ENCODE peak calls at places on chromosome 21, in four cellular contexts. One of them, this sample, is unnamed.

GRCh38 chr21:42466700-42467612 is 29.1 kb downstream of the RSPH1 start:
- DNase-seq in left lung: no peak
- DNase-seq in naive thymus-derived CD4-positive, alpha-beta T cell: no peak
- DNase-seq in right atrium auricular region: no peak
- DNase-seq in this sample: no peak

GRCh38 chr21:43361493-43362296 is 65.2 kb downstream of the SIK1 start:
- DNase-seq in left lung: peak; percentile 64
- DNase-seq in naive thymus-derived CD4-positive, alpha-beta T cell: peak; percentile 78
- DNase-seq in right atrium auricular region: peak; percentile 85
- DNase-seq in this sample: no peak

GRCh38 chr21:27555996-27556395 is 589.1 kb upstream of the ADAMTS5 start:
- DNase-seq in left lung: no peak
- DNase-seq in naive thymus-derived CD4-positive, alpha-beta T cell: no peak
- DNase-seq in right atrium auricular region: no peak
- DNase-seq in this sample: no peak

GRCh38 chr21:15604424-15604823 is 125.4 kb upstream of the USP25 start:
- DNase-seq in left lung: no peak
- DNase-seq in naive thymus-derived CD4-positive, alpha-beta T cell: no peak
- DNase-seq in right atrium auricular region: no peak
- DNase-seq in this sample: no peak

GRCh38 chr21:28936721-28937120 is 56.0 kb downstream of the LTN1 start:
- DNase-seq in left lung: no peak
- DNase-seq in naive thymus-derived CD4-positive, alpha-beta T cell: no peak
- DNase-seq in right atrium auricular region: no peak
- DNase-seq in this sample: no peak

GRCh38 chr21:46562964-46563607 is 41.8 kb downstream of the S100B start:
- DNase-seq in left lung: no peak
- DNase-seq in naive thymus-derived CD4-positive, alpha-beta T cell: no peak
- DNase-seq in right atrium auricular region: no peak
- DNase-seq in this sample: no peak

GRCh38 chr21:37916795-37917142 is 512 bp upstream of the KCNJ6 start:
- DNase-seq in left lung: peak; percentile 68
- DNase-seq in naive thymus-derived CD4-positive, alpha-beta T cell: no peak
- DNase-seq in right atrium auricular region: no peak
- DNase-seq in this sample: no peak

GRCh38 chr21:37732927-37733326 is 183.3 kb downstream of the KCNJ6 start:
- DNase-seq in left lung: no peak
- DNase-seq in naive thymus-derived CD4-positive, alpha-beta T cell: no peak
- DNase-seq in right atrium auricular region: no peak
- DNase-seq in this sample: no peak

GRCh38 chr21:26106562-26106961 is 64.0 kb downstream of the APP start:
- DNase-seq in left lung: no peak
- DNase-seq in naive thymus-derived CD4-positive, alpha-beta T cell: no peak
- DNase-seq in right atrium auricular region: no peak
- DNase-seq in this sample: no peak

GRCh38 chr21:35699360-35699759 is 361.0 kb downstream of the SETD4 start:
- DNase-seq in left lung: no peak
- DNase-seq in naive thymus-derived CD4-positive, alpha-beta T cell: no peak
- DNase-seq in right atrium auricular region: no peak
- DNase-seq in this sample: no peak

GRCh38 chr21:20169812-20170576 is 828.2 kb upstream of the NCAM2 start:
- DNase-seq in left lung: no peak
- DNase-seq in naive thymus-derived CD4-positive, alpha-beta T cell: no peak
- DNase-seq in right atrium auricular region: no peak
- DNase-seq in this sample: no peak

GRCh38 chr21:41875086-41875485 is 4.1 kb downstream of the PRDM15 start:
- DNase-seq in left lung: no peak
- DNase-seq in naive thymus-derived CD4-positive, alpha-beta T cell: no peak
- DNase-seq in right atrium auricular region: no peak
- DNase-seq in this sample: no peak

GRCh38 chr21:42531771-42532170 is 18.1 kb downstream of the SLC37A1 start:
- DNase-seq in left lung: no peak
- DNase-seq in naive thymus-derived CD4-positive, alpha-beta T cell: no peak
- DNase-seq in right atrium auricular region: no peak
- DNase-seq in this sample: no peak

GRCh38 chr21:32322676-32323075 is 24.0 kb downstream of the MRAP start:
- DNase-seq in left lung: no peak
- DNase-seq in naive thymus-derived CD4-positive, alpha-beta T cell: no peak
- DNase-seq in right atrium auricular region: no peak
- DNase-seq in this sample: no peak

GRCh38 chr21:34912022-34912933 is 136.8 kb downstream of the RUNX1 start:
- DNase-seq in left lung: no peak
- DNase-seq in naive thymus-derived CD4-positive, alpha-beta T cell: no peak
- DNase-seq in right atrium auricular region: no peak
- DNase-seq in this sample: no peak

GRCh38 chr21:16455978-16456377 is 726.2 kb downstream of the USP25 start:
- DNase-seq in left lung: no peak
- DNase-seq in naive thymus-derived CD4-positive, alpha-beta T cell: no peak
- DNase-seq in right atrium auricular region: no peak
- DNase-seq in this sample: no peak

GRCh38 chr21:37899141-37899540 is 17.1 kb downstream of the KCNJ6 start:
- DNase-seq in left lung: no peak
- DNase-seq in naive thymus-derived CD4-positive, alpha-beta T cell: no peak
- DNase-seq in right atrium auricular region: no peak
- DNase-seq in this sample: no peak

GRCh38 chr21:38837806-38838461 is 32.2 kb downstream of the ETS2 start:
- DNase-seq in left lung: no peak
- DNase-seq in naive thymus-derived CD4-positive, alpha-beta T cell: no peak
- DNase-seq in right atrium auricular region: no peak
- DNase-seq in this sample: no peak

GRCh38 chr21:40404319-40404906 is 442.5 kb downstream of the DSCAM start:
- DNase-seq in left lung: no peak
- DNase-seq in naive thymus-derived CD4-positive, alpha-beta T cell: no peak
- DNase-seq in right atrium auricular region: no peak
- DNase-seq in this sample: no peak
- H3K9me3 ChIP-seq in left lung: no peaks in the 10 kb centered on the region
- H3K9me3 ChIP-seq in naive thymus-derived CD4-positive, alpha-beta T cell: no peaks in the 10 kb centered on the region
- H3K9me3 ChIP-seq in right atrium auricular region: no peaks in the 10 kb centered on the region
- H3K9me3 ChIP-seq in this sample: peaks cover 5% of the 10 kb centered on the region

GRCh38 chr21:45304161-45304830 is 16.6 kb upstream of the POFUT2 start:
- DNase-seq in left lung: no peak
- DNase-seq in naive thymus-derived CD4-positive, alpha-beta T cell: no peak
- DNase-seq in right atrium auricular region: no peak
- DNase-seq in this sample: no peak

GRCh38 chr21:45304945-45305344 is 17.2 kb upstream of the POFUT2 start:
- DNase-seq in left lung: no peak
- DNase-seq in naive thymus-derived CD4-positive, alpha-beta T cell: no peak
- DNase-seq in right atrium auricular region: no peak
- DNase-seq in this sample: no peak

GRCh38 chr21:45306453-45306831 is 18.7 kb upstream of the POFUT2 start:
- DNase-seq in left lung: peak; percentile 67
- DNase-seq in naive thymus-derived CD4-positive, alpha-beta T cell: no peak
- DNase-seq in right atrium auricular region: no peak
- DNase-seq in this sample: no peak

GRCh38 chr21:45306832-45307571 is 19.3 kb upstream of the POFUT2 start:
- DNase-seq in left lung: peak; percentile 86
- DNase-seq in naive thymus-derived CD4-positive, alpha-beta T cell: no peak
- DNase-seq in right atrium auricular region: peak; percentile 92
- DNase-seq in this sample: no peak

DNA sequence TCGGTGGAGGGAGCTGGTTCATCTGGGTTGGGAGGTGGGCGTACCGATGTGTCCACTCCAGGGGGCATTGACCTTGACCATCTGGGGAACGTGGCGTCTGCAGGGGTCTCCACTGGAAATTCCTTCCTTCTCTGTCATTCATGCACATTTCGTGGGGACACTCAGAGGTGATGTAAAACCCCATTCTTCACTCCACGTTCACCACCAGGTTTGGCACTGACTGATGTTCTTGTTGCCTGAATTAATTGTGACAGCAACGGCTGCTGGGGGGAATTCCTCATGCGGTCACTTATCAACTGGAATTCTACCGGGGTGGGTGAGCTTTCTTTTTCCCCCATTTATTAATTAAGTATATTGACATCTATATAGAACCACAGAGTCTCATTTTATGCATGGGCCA is 18.1 kb upstream of the POFUT2 start:
- DNase-seq in left lung: no peak
- DNase-seq in naive thymus-derived CD4-positive, alpha-beta T cell: no peak
- DNase-seq in right atrium auricular region: no peak
- DNase-seq in this sample: no peak
- H3K4me1 ChIP-seq in left lung: peaks cover 56% of the 10 kb centered on the region
- H3K4me1 ChIP-seq in naive thymus-derived CD4-positive, alpha-beta T cell: no peaks in the 10 kb centered on the region
- H3K4me1 ChIP-seq in right atrium auricular region: no peaks in the 10 kb centered on the region
- H3K4me1 ChIP-seq in this sample: peaks cover 64% of the 10 kb centered on the region

DNA sequence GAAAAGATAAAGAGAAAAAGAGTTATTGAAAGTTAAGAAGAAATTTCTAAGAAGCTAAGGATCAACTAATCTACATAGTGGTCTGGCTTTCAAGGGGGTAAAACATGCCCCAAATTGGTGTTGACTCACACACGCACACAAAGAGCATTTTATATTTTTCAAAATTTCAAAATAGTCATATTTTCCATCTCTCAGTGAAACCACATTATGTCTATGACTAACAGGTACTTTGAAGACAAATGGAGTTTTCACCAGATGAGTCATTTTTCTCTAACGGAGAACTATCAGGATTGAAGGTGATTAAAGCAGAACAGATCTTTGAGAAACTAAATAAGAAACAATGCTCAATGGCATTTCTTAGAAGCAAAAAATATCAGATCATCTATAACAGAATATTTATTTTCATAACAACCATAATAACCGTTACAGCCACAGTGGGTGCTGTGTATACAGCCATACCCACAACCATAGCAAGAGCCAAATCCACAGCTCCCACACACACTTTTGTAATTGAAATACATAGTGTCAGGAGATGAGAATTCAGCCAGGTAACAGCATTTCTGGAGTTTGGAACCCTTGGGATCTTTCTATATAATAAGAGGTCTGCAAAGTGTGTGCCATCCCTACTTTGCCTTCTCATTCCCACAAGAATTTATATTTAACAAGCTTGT is at the start of gene KRTAP21-3:
- DNase-seq in left lung: no peak
- DNase-seq in naive thymus-derived CD4-positive, alpha-beta T cell: no peak
- DNase-seq in right atrium auricular region: no peak
- DNase-seq in this sample: no peak
- H3K9me3 ChIP-seq in left lung: no peaks in the 10 kb centered on the region
- H3K9me3 ChIP-seq in naive thymus-derived CD4-positive, alpha-beta T cell: no peaks in the 10 kb centered on the region
- H3K9me3 ChIP-seq in right atrium auricular region: no peaks in the 10 kb centered on the region
- H3K9me3 ChIP-seq in this sample: no peaks in the 10 kb centered on the region

DNA sequence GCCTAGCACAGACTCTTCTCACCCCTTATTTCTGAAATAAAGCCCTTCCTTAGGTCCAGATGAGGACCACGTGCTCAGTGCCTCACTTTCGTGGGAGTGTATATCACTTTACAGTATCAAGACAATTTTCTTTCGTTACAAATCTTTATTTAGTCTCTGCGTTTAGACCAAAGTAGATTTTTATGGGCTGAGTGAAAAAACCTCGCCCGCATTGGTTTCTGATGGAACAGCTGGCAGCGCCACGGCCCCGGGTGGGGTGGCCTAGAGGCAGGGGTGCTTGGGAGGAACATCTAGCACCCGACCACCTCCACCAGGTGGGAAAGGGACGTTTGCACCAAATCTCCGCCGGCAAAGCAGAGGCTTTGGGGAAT is 7.6 kb downstream of the SIM2 start:
- DNase-seq in left lung: no peak
- DNase-seq in naive thymus-derived CD4-positive, alpha-beta T cell: no peak
- DNase-seq in right atrium auricular region: no peak
- DNase-seq in this sample: no peak
- H3K4me1 ChIP-seq in left lung: peaks cover 32% of the 10 kb centered on the region
- H3K4me1 ChIP-seq in naive thymus-derived CD4-positive, alpha-beta T cell: no peaks in the 10 kb centered on the region
- H3K4me1 ChIP-seq in right atrium auricular region: no peaks in the 10 kb centered on the region
- H3K4me1 ChIP-seq in this sample: peaks cover 76% of the 10 kb centered on the region